ENCODE peak calls at places on chromosomes 16 and 17, in nine cellular contexts. T is AG04450, E is tibial artery, U is brain microvascular endothelial cell, O is NB4, K is colonic mucosa, F is pancreas, Q is PC-3, J is neural progenitor cell. L is an unnamed sample.
A peak's percentile ranks its signal among the peaks of the same experiment; 100 is the strongest.

GRCh38 chr17:19390951-19391350 is 4.0 kb upstream of the MFAP4 start:
- DNase-seq in E (peak; percentile 53), K (no peak), T (no peak), O (no peak), Q (no peak), F (no peak), J (no peak), U (no peak), L (no peak)

GRCh38 chr17:17994271-17994670 is 21.6 kb downstream of the DRC3 start:
- DNase-seq in T (no peak), K (no peak), Q (peak; percentile 35), U (no peak), E (no peak), O (peak; percentile 51), F (no peak), J (peak; percentile 82), L (no peak)

GRCh38 chr17:336110-337021 is 16.2 kb downstream of the RPH3AL start:
- DNase-seq in F (peak; percentile 90), U (no peak), T (no peak), K (peak; percentile 74), J (peak; percentile 56), O (no peak), Q (no peak), E (peak; percentile 68), L (peak; percentile 79)

GRCh38 chr17:17305282-17305801 is 2.2 kb downstream of the NT5M start:
- DNase-seq in F (no peak), J (no peak), U (no peak), Q (no peak), K (peak; percentile 30), T (no peak), E (peak; percentile 40), O (peak; percentile 94), L (peak; percentile 35)

GRCh38 chr17:6713130-6713917 is at the start of gene SLC13A5:
- DNase-seq in E (no peak), J (peak; percentile 93), U (no peak), Q (no peak), O (peak; percentile 47), K (no peak), F (no peak), T (no peak), L (no peak)

GRCh38 chr17:52982331-52982730 is 823.8 kb upstream of the CA10 start:
- DNase-seq in U (no peak), Q (no peak), J (no peak), F (no peak), T (no peak), K (no peak), E (no peak), O (no peak), L (no peak)

GRCh38 chr16:7849891-7850290 is 517.2 kb downstream of the RBFOX1 start:
- DNase-seq in J (no peak), F (peak; percentile 10), K (no peak), U (no peak), O (no peak), Q (no peak), E (no peak), T (no peak), L (no peak)

GRCh38 chr16:6684076-6684673 is 648.5 kb upstream of the RBFOX1 start:
- DNase-seq in F (no peak), K (peak; percentile 18), Q (peak; percentile 35), O (peak; percentile 38), U (peak; percentile 7), T (no peak), J (peak; percentile 65), E (no peak), L (no peak)

GRCh38 chr16:46748775-46749705 is 896 bp upstream of the MYLK3 start:
- DNase-seq in F (no peak), J (no peak), O (no peak), K (no peak), E (no peak), Q (no peak), T (no peak), U (no peak), L (no peak)

GRCh38 chr17:39663688-39664580 is 1.2 kb upstream of the TCAP start:
- DNase-seq in Q (no peak), E (peak; percentile 70), U (no peak), F (no peak), K (peak; percentile 71), T (no peak), J (peak; percentile 56), O (no peak), L (peak; percentile 79)

GRCh38 chr17:79024901-79025737 is 1.1 kb downstream of the C1QTNF1 start:
- DNase-seq in J (no peak), E (peak; percentile 95), O (no peak), F (no peak), K (peak; percentile 51), Q (peak; percentile 54), T (no peak), U (no peak), L (peak; percentile 67)

GRCh38 chr17:57586099-57586702 is 158.9 kb downstream of the CCDC182 start:
- DNase-seq in T (no peak), J (no peak), K (no peak), O (no peak), U (no peak), F (no peak), Q (no peak), E (no peak), L (no peak)

GRCh38 chr17:13544292-13544691 is 57.4 kb downstream of the HS3ST3A1 start:
- DNase-seq in U (peak; percentile 97), O (no peak), Q (peak; percentile 87), J (no peak), F (no peak), T (peak; percentile 93), K (no peak), E (no peak), L (no peak)

GRCh38 chr17:50467855-50468119 is 893 bp downstream of the CHAD start:
- DNase-seq in T (no peak), U (no peak), F (peak; percentile 25), J (no peak), E (no peak), Q (no peak), O (no peak), K (no peak), L (no peak)

GRCh38 chr17:16442141-16442540 is 26.8 kb downstream of the TRPV2 start:
- DNase-seq in T (no peak), O (peak; percentile 99), K (no peak), U (no peak), F (no peak), J (peak; percentile 23), E (no peak), Q (peak; percentile 25), L (no peak)

GRCh38 chr17:19335951-19336631 is 26.4 kb downstream of the B9D1 start:
- DNase-seq in U (no peak), O (no peak), E (no peak), Q (no peak), F (no peak), J (no peak), T (no peak), K (no peak), L (no peak)

GRCh38 chr17:13036776-13037175 is 18.9 kb upstream of the ELAC2 start:
- DNase-seq in F (no peak), U (peak; percentile 32), Q (no peak), K (no peak), O (no peak), T (no peak), E (no peak), J (no peak), L (no peak)

GRCh38 chr17:63406689-63407330 is 39.3 kb downstream of the CYB561 start:
- DNase-seq in K (peak; percentile 84), J (peak; percentile 92), U (peak; percentile 94), E (no peak), O (peak; percentile 85), F (no peak), T (peak; percentile 84), Q (peak; percentile 97), L (no peak)
- TF ChIP-seq CTCF in K (peak; percentile 82), J (peak; percentile 87), U (peak; percentile 87), E (peak; percentile 81), O (peak; percentile 61), F (peak; percentile 87), T (peak; percentile 91), Q (peak; percentile 98), L (peak; percentile 61)

DNA sequence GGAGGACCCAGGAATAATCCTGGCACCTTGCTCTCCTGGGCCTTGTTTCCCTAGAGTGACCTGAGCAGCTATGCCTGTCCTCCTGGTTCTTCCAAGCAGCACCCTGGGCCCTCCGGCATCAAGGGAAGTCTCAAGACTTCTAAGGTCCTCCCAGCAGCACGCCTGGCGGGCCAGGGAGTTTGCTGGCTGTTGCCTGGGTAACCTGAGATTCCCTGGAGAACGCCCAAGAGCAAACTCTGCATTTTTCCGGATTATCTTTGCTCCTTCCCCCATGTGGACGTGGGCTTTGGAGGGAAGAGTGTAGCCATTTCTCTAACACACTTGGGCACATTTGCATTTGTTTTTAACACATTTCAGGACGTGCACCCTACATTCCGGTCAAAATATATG is 116.8 kb downstream of the ADCY9 start:
- DNase-seq in K (no peak), Q (no peak), J (peak; percentile 55), E (peak; percentile 75), F (no peak), O (no peak), U (peak; percentile 58), T (peak; percentile 46), L (peak; percentile 37)
- H3K4me3 ChIP-seq in K (no peak overlapping the region), Q (no peak overlapping the region), J (no peak overlapping the region), E (no peak overlapping the region), F (no peak overlapping the region), O (no peak overlapping the region), U (no peak overlapping the region), T (peak overlapping the region; percentile 22), L (no peak overlapping the region)

DNA sequence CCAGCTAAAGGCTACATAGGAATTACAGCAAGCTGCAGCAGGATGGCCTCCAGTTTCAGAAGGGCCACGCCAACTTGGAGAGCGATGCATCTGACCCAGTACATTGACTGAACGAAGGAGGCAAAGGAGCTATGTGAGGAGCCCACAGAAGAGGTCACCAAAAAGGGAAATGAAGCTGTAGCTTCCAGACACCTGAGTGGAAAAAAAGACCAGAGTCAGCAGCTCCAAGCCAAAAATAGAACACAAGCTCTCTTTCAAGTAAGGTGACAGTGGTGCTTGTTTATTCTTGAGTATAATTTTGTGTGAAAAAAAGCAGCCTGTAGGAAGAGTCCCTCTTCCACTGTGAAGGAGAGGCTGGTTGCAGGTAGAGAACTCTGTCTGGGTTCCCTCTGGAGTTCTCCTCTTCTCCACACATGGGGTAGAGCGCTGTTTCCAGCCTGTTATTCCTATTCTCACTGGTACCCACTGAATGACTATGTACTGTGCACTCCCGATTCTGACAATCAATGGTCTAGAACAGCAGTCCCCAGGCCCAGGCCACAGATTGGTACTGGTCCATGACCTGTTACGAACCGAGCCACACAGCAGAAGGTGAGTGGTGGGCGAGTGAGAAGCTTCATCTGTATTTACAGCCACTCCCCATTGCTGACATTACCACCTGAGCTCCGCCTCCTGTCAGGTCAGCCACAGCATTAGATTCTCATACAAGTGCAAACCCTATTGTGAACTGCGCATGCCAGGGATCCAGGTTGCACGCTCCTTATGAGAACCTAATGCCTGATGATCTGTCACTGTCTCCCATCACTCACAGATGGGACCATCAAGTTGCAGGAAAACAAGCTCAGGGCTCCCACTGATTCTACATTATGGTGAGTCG is 15.1 kb downstream of the CCL4 start:
- DNase-seq in U (no peak), O (peak; percentile 12), J (no peak), T (no peak), K (no peak), F (no peak), Q (no peak), E (no peak), L (no peak)
- TF ChIP-seq CTCF in U (no peak), O (no peak), J (no peak), T (no peak), K (no peak), F (no peak), Q (no peak), E (no peak), L (no peak)

DNA sequence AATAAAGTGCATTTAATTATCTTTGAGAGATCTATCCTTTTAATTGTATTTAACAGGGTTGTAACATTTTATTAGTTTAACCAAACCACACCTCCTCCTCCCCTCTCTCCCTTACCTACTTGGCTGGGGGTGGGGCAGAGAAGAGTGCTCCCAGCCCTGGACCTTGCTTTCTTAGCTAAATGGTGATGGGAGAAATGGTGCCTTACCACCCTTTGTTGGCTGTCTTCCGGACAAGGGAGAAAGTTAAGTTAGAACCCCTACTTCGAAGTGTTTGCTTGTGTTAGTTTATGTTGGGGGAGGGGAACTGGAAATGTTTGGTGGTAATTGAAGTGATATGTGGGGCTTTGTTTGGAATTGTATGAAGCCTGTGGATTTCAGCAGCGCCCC is 3.9 kb downstream of the FZD2 start:
- DNase-seq in U (no peak), K (no peak), Q (no peak), E (no peak), J (no peak), T (no peak), O (no peak), F (no peak), L (no peak)
- H3K4me3 ChIP-seq in U (peak overlapping the region; percentile 31), K (no peak overlapping the region), Q (no peak overlapping the region), E (no peak overlapping the region), J (peak overlapping the region; percentile 95), T (peak overlapping the region; percentile 83), O (no peak overlapping the region), F (no peak overlapping the region), L (no peak overlapping the region)